ENCODE peak calls at places on chromosome 14, in four cellular contexts. One of them, this sample, is unnamed.

GRCh38 chr14:55473786-55474185 is 33.4 kb upstream of the TBPL2 start:
- DNase-seq in A549: no peak
- DNase-seq in B cell: no peak
- DNase-seq in fibroblast of pulmonary artery: no peak
- DNase-seq in this sample: no peak

GRCh38 chr14:64628940-64629403 is 75.3 kb upstream of the PLEKHG3 start:
- DNase-seq in A549: peak; percentile 94
- DNase-seq in B cell: no peak
- DNase-seq in fibroblast of pulmonary artery: peak; percentile 71
- DNase-seq in this sample: no peak

GRCh38 chr14:104895786-104896642 is 28.7 kb upstream of the PLD4 start:
- DNase-seq in A549: no peak
- DNase-seq in B cell: no peak
- DNase-seq in fibroblast of pulmonary artery: no peak
- DNase-seq in this sample: no peak

GRCh38 chr14:75277000-75277795 is 1.4 kb upstream of the FOS start:
- DNase-seq in A549: peak; percentile 90
- DNase-seq in B cell: peak; percentile 78
- DNase-seq in fibroblast of pulmonary artery: peak; percentile 94
- DNase-seq in this sample: peak; percentile 77

GRCh38 chr14:99436247-99437180 is 44.1 kb downstream of the SETD3 start:
- DNase-seq in A549: no peak
- DNase-seq in B cell: no peak
- DNase-seq in fibroblast of pulmonary artery: peak; percentile 22
- DNase-seq in this sample: no peak

GRCh38 chr14:64721391-64721791 is 17.2 kb downstream of the PLEKHG3 start:
- DNase-seq in A549: peak; percentile 37
- DNase-seq in B cell: no peak
- DNase-seq in fibroblast of pulmonary artery: peak; percentile 53
- DNase-seq in this sample: no peak

GRCh38 chr14:103504991-103505565 is 17.6 kb downstream of the CKB start:
- DNase-seq in A549: peak; percentile 21
- DNase-seq in B cell: no peak
- DNase-seq in fibroblast of pulmonary artery: no peak
- DNase-seq in this sample: no peak

GRCh38 chr14:93033983-93034670 is 81.6 kb downstream of the ITPK1 start:
- DNase-seq in A549: no peak
- DNase-seq in B cell: peak; percentile 52
- DNase-seq in fibroblast of pulmonary artery: no peak
- DNase-seq in this sample: peak; percentile 88

GRCh38 chr14:64952598-64953309 is 10.2 kb upstream of the GPX2 start:
- DNase-seq in A549: peak; percentile 46
- DNase-seq in B cell: no peak
- DNase-seq in fibroblast of pulmonary artery: no peak
- DNase-seq in this sample: peak; percentile 70

GRCh38 chr14:99519931-99520421 is 38.8 kb downstream of the CCNK start:
- DNase-seq in A549: no peak
- DNase-seq in B cell: no peak
- DNase-seq in fibroblast of pulmonary artery: no peak
- DNase-seq in this sample: no peak

GRCh38 chr14:85554106-85554505 is 24.2 kb downstream of the FLRT2 start:
- DNase-seq in A549: no peak
- DNase-seq in B cell: no peak
- DNase-seq in fibroblast of pulmonary artery: no peak
- DNase-seq in this sample: no peak

GRCh38 chr14:88590173-88590572 is 27.3 kb downstream of the ZC3H14 start:
- DNase-seq in A549: peak; percentile 58
- DNase-seq in B cell: no peak
- DNase-seq in fibroblast of pulmonary artery: no peak
- DNase-seq in this sample: no peak

GRCh38 chr14:92088494-92088893 is 17.9 kb downstream of the ATXN3 start:
- DNase-seq in A549: no peak
- DNase-seq in B cell: no peak
- DNase-seq in fibroblast of pulmonary artery: no peak
- DNase-seq in this sample: no peak

GRCh38 chr14:95098984-95099599 is 58.2 kb downstream of the DICER1 start:
- DNase-seq in A549: peak; percentile 82
- DNase-seq in B cell: no peak
- DNase-seq in fibroblast of pulmonary artery: peak; percentile 75
- DNase-seq in this sample: no peak

GRCh38 chr14:45743884-45744283 is 490.9 kb upstream of the MIS18BP1 start:
- DNase-seq in A549: no peak
- DNase-seq in B cell: no peak
- DNase-seq in fibroblast of pulmonary artery: no peak
- DNase-seq in this sample: no peak

GRCh38 chr14:52068741-52069616 is at the start of gene NID2:
- DNase-seq in A549: peak; percentile 77
- DNase-seq in B cell: no peak
- DNase-seq in fibroblast of pulmonary artery: peak; percentile 96
- DNase-seq in this sample: peak; percentile 39

GRCh38 chr14:92792885-92793284 is 1.2 kb upstream of the GOLGA5 start:
- DNase-seq in A549: peak; percentile 30
- DNase-seq in B cell: no peak
- DNase-seq in fibroblast of pulmonary artery: no peak
- DNase-seq in this sample: no peak

GRCh38 chr14:80212025-80212402 is 710 bp upstream of the DIO2 start:
- DNase-seq in A549: peak; percentile 87
- DNase-seq in B cell: no peak
- DNase-seq in fibroblast of pulmonary artery: peak; percentile 54
- DNase-seq in this sample: peak; percentile 17

GRCh38 chr14:49497725-49498348 is 88.3 kb downstream of the RPS29 start:
- DNase-seq in A549: peak; percentile 77
- DNase-seq in B cell: no peak
- DNase-seq in fibroblast of pulmonary artery: peak; percentile 85
- DNase-seq in this sample: peak; percentile 59

GRCh38 chr14:29911815-29912214 is 15.8 kb downstream of the PRKD1 start:
- DNase-seq in A549: no peak
- DNase-seq in B cell: no peak
- DNase-seq in fibroblast of pulmonary artery: no peak
- DNase-seq in this sample: no peak

GRCh38 chr14:20631821-20632389 is 9.6 kb downstream of the OR6S1 start:
- DNase-seq in A549: peak; percentile 83
- DNase-seq in B cell: no peak
- DNase-seq in fibroblast of pulmonary artery: peak; percentile 72
- DNase-seq in this sample: peak; percentile 31

GRCh38 chr14:56979961-56980360 is 169.7 kb upstream of the OTX2 start:
- DNase-seq in A549: no peak
- DNase-seq in B cell: no peak
- DNase-seq in fibroblast of pulmonary artery: no peak
- DNase-seq in this sample: no peak

GRCh38 chr14:71309756-71310155 is 402.5 kb downstream of the PCNX1 start:
- DNase-seq in A549: no peak
- DNase-seq in B cell: no peak
- DNase-seq in fibroblast of pulmonary artery: no peak
- DNase-seq in this sample: no peak
- TF ChIP-seq CTCF in A549: no peak
- TF ChIP-seq CTCF in B cell: no peak
- TF ChIP-seq CTCF in fibroblast of pulmonary artery: peak; percentile 6
- TF ChIP-seq CTCF in this sample: no peak

GRCh38 chr14:43898709-43899108 is 608.4 kb downstream of the FSCB start:
- DNase-seq in A549: peak; percentile 0
- DNase-seq in B cell: no peak
- DNase-seq in fibroblast of pulmonary artery: peak; percentile 1
- DNase-seq in this sample: no peak

GRCh38 chr14:43896044-43896443 is 611.0 kb downstream of the FSCB start:
- DNase-seq in A549: no peak
- DNase-seq in B cell: no peak
- DNase-seq in fibroblast of pulmonary artery: no peak
- DNase-seq in this sample: no peak

GRCh38 chr14:43900173-43900655 is 606.9 kb downstream of the FSCB start:
- DNase-seq in A549: peak; percentile 2
- DNase-seq in B cell: no peak
- DNase-seq in fibroblast of pulmonary artery: no peak
- DNase-seq in this sample: no peak

GRCh38 chr14:43894534-43894933 is 612.5 kb downstream of the FSCB start:
- DNase-seq in A549: peak; percentile 17
- DNase-seq in B cell: no peak
- DNase-seq in fibroblast of pulmonary artery: peak; percentile 27
- DNase-seq in this sample: no peak
- TF ChIP-seq CTCF in A549: peak; percentile 14
- TF ChIP-seq CTCF in B cell: peak; percentile 71
- TF ChIP-seq CTCF in fibroblast of pulmonary artery: peak; percentile 49
- TF ChIP-seq CTCF in this sample: peak; percentile 17

GRCh38 chr14:36519431-36520321 is at the start of gene NKX2-1:
- DNase-seq in A549: peak; percentile 31
- DNase-seq in B cell: no peak
- DNase-seq in fibroblast of pulmonary artery: no peak
- DNase-seq in this sample: peak; percentile 24

GRCh38 chr14:36521598-36522345 is 1.7 kb upstream of the NKX2-1 start:
- DNase-seq in A549: no peak
- DNase-seq in B cell: no peak
- DNase-seq in fibroblast of pulmonary artery: no peak
- DNase-seq in this sample: peak; percentile 10

GRCh38 chr14:36522347-36522971 is 2.4 kb upstream of the NKX2-1 start:
- DNase-seq in A549: no peak
- DNase-seq in B cell: no peak
- DNase-seq in fibroblast of pulmonary artery: no peak
- DNase-seq in this sample: peak; percentile 19

GRCh38 chr14:36518586-36519430 is 1.2 kb downstream of the NKX2-1 start:
- DNase-seq in A549: no peak
- DNase-seq in B cell: no peak
- DNase-seq in fibroblast of pulmonary artery: no peak
- DNase-seq in this sample: peak; percentile 18

DNA sequence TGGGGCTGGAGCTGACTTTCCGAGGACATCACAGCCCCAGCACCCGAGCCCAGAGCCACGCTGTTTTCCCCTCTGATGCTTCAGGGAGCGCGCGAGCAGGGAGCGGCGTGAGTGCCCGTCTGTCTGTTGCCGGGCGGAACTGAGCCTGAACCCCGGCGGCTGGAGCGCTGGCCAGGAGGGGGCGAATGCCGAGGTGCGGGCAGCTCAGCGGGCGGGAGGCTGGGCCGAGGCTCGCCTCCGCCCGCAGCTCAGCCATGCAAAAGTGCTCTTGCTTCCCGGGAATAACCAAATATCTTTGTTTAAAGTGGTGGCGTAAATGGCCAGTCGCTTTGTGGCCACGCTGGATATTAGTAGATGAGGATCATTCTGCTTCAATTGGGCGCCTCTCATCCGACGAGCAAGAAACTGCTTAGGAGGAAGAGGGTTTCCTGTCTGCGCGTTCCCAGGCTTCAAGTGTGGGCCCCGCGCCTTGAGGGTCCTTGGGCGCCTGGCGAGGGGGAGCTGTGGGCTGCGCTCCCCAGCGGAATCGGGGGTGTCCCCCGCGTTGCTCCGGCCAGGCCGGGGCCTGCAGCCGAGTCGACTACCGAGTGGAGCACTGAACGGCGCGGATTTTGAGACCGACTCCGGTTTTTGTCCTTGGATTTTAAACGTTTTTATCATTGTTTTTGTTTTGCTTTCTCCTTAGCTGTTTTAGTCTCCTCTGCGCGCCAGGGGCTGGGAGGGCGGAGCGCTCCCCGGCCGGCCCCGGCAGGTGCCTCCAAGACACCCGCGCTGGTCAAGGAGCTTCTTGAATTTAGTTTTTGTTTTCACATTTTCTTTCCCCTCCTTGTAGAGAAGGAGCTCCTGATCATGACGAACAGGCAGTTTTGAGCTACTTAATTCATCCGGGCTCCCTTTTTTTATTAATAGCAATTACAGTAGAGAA is 831 bp upstream of the NKX2-1 start:
- DNase-seq in A549: peak; percentile 57
- DNase-seq in B cell: no peak
- DNase-seq in fibroblast of pulmonary artery: peak; percentile 6
- DNase-seq in this sample: peak; percentile 39
- TF ChIP-seq CTCF in A549: peak; percentile 29
- TF ChIP-seq CTCF in B cell: no peak
- TF ChIP-seq CTCF in fibroblast of pulmonary artery: peak; percentile 4
- TF ChIP-seq CTCF in this sample: no peak

GRCh38 chr14:66508547-66508845 is 549 bp downstream of the GPHN start:
- DNase-seq in A549: no peak
- DNase-seq in B cell: no peak
- DNase-seq in fibroblast of pulmonary artery: no peak
- DNase-seq in this sample: no peak

GRCh38 chr14:66507181-66507721 is 696 bp upstream of the GPHN start:
- DNase-seq in A549: no peak
- DNase-seq in B cell: peak; percentile 39
- DNase-seq in fibroblast of pulmonary artery: no peak
- DNase-seq in this sample: no peak

GRCh38 chr14:66508846-66509621 is 1.1 kb downstream of the GPHN start:
- DNase-seq in A549: peak; percentile 13
- DNase-seq in B cell: peak; percentile 59
- DNase-seq in fibroblast of pulmonary artery: peak; percentile 25
- DNase-seq in this sample: peak; percentile 73

GRCh38 chr14:66509874-66510273 is 1.9 kb downstream of the GPHN start:
- DNase-seq in A549: no peak
- DNase-seq in B cell: no peak
- DNase-seq in fibroblast of pulmonary artery: no peak
- DNase-seq in this sample: no peak

DNA sequence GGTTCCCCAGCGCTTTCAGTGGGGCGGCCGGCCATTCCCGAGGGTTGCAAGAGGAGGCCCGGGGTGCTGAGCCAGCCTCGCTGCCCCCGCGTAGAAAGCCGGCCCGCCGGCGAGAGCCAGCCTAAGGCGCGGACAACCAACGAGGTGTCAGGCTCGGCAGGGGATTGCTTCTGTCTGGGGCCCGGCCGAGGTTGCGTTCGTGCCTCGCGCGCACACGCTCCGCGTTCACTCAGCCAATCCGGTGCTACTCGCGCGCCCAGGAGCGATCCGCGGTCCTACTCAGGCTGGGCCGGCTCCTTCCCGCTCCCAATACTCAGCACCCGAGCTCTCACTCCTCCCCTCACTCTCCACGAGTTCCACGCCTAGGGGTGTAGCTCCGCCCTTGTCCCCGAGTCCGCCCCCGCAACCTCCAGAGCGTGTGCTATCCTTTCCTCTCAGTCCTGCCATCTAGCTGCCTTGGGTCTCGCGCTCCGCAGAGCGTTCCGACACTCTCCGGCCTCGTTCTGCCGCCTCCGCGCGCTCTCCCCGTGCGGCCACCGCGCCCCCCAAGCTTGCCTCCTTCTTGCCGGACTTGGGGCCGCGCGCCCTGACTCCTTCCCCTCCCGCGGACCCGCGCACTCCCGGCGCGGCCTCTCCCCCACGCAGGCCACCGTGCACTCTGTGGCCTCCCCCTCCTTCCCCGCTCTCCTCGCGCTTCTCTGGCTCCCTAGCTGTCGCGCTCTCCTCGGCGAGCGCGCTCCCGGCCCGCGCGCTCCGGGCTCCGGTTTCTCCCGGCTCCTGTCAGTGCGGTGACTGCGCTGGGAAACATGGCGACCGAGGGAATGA is at the start of gene GPHN:
- DNase-seq in A549: peak; percentile 98
- DNase-seq in B cell: peak; percentile 84
- DNase-seq in fibroblast of pulmonary artery: peak; percentile 99
- DNase-seq in this sample: peak; percentile 91
- TF ChIP-seq CTCF in A549: no peak
- TF ChIP-seq CTCF in B cell: peak; percentile 24
- TF ChIP-seq CTCF in fibroblast of pulmonary artery: peak; percentile 31
- TF ChIP-seq CTCF in this sample: peak; percentile 21

GRCh38 chr14:25053585-25053984 is 3.6 kb upstream of the STXBP6 start:
- DNase-seq in A549: no peak
- DNase-seq in B cell: no peak
- DNase-seq in fibroblast of pulmonary artery: no peak
- DNase-seq in this sample: no peak
- TF ChIP-seq CTCF in A549: no peak
- TF ChIP-seq CTCF in B cell: no peak
- TF ChIP-seq CTCF in fibroblast of pulmonary artery: no peak
- TF ChIP-seq CTCF in this sample: no peak

GRCh38 chr14:53399057-53399456 is 245.9 kb upstream of the DDHD1 start:
- DNase-seq in A549: peak; percentile 24
- DNase-seq in B cell: no peak
- DNase-seq in fibroblast of pulmonary artery: peak; percentile 42
- DNase-seq in this sample: no peak
- TF ChIP-seq CTCF in A549: peak; percentile 18
- TF ChIP-seq CTCF in B cell: no peak
- TF ChIP-seq CTCF in fibroblast of pulmonary artery: peak; percentile 30
- TF ChIP-seq CTCF in this sample: no peak

GRCh38 chr14:76641541-76641940 is 119.7 kb upstream of the VASH1 start:
- DNase-seq in A549: no peak
- DNase-seq in B cell: no peak
- DNase-seq in fibroblast of pulmonary artery: no peak
- DNase-seq in this sample: no peak
- TF ChIP-seq CTCF in A549: no peak
- TF ChIP-seq CTCF in B cell: no peak
- TF ChIP-seq CTCF in fibroblast of pulmonary artery: no peak
- TF ChIP-seq CTCF in this sample: no peak

This sample was measured in GM10248.